ENCODE peak calls at places on chromosome 11, in seven cellular contexts. U is stomach; O is lung; N is naive thymus-derived CD4-positive, alpha-beta T cell; J is coronary artery; M is endodermal cell; Z is ovary. T is an unnamed sample.

GRCh38 chr11:83528877-83529276 is 242.7 kb upstream of the CCDC90B start:
- DNase-seq in J (no peak), O (no peak), M (no peak), Z (no peak), N (no peak), U (no peak), T (no peak)

GRCh38 chr11:73510106-73510505 is 87.8 kb downstream of the FAM168A start:
- DNase-seq in O (no peak), N (no peak), U (no peak), Z (no peak), M (no peak), J (no peak), T (no peak)

GRCh38 chr11:89498845-89499448 is 7.8 kb upstream of the NOX4 start:
- DNase-seq in U (no peak), N (no peak), J (no peak), M (no peak), O (no peak), Z (no peak), T (no peak)

GRCh38 chr11:133957926-133958325 is 1.2 kb upstream of the IGSF9B start:
- DNase-seq in O (peak), U (no peak), J (no peak), M (no peak), Z (no peak), N (no peak), T (peak)

GRCh38 chr11:77127969-77128691 is at the start of gene MYO7A:
- DNase-seq in N (no peak), M (peak), J (peak), O (no peak), U (peak), Z (peak), T (peak)

GRCh38 chr11:47348859-47349258 is 3.6 kb downstream of the MYBPC3 start:
- DNase-seq in J (no peak), U (no peak), N (no peak), Z (no peak), M (no peak), O (no peak), T (no peak)

GRCh38 chr11:2515401-2516275 is 70.8 kb downstream of the KCNQ1 start:
- DNase-seq in J (no peak), M (peak), N (no peak), Z (peak), U (peak), O (no peak), T (peak)

GRCh38 chr11:2665747-2666710 is 33.8 kb downstream of the KCNQ1OT1 start:
- DNase-seq in U (peak), N (no peak), J (peak), O (no peak), Z (no peak), M (peak), T (no peak)

GRCh38 chr11:93577291-93577690 is 34.1 kb upstream of the SMCO4 start:
- DNase-seq in J (no peak), O (no peak), Z (no peak), N (no peak), U (no peak), M (no peak), T (no peak)

GRCh38 chr11:35367491-35367890 is 51.9 kb downstream of the SLC1A2 start:
- DNase-seq in Z (no peak), J (no peak), M (no peak), N (no peak), O (no peak), U (no peak), T (peak)

GRCh38 chr11:134364261-134364660 is 32.5 kb downstream of the GLB1L2 start:
- DNase-seq in M (peak), N (no peak), J (no peak), U (no peak), Z (no peak), O (no peak), T (no peak)

GRCh38 chr11:72808415-72808814 is 5.8 kb upstream of the ATG16L2 start:
- DNase-seq in J (no peak), O (no peak), N (no peak), Z (no peak), M (no peak), U (no peak), T (no peak)

DNA sequence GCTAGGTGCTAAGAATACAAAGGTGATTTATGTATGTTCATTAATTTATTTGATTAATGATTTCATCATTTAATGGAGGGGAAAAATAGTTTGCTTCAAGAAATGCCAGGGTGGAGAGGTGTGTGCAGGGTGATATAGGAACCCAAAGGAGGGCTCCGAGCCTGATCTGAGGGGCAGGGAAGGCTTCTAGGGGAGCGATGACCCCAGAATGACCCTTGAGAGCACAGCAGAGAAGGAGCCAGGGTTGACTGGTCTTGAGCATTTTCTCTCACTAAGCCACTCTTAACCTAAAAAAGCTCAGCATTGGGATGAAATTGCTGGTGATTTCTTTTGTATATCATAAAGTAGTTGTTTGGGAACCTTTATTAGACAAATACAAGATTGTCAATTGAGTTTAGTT is 35.1 kb downstream of the HIPK3 start:
- DNase-seq in M (no peak), N (no peak), O (no peak), Z (no peak), J (no peak), U (no peak), T (no peak)
- H3K27ac ChIP-seq in M (no peak), N (no peak), O (peak), Z (no peak), J (peak), U (no peak), T (peak)

GRCh38 chr11:86579406-86579731 is 93.0 kb downstream of the ME3 start:
- DNase-seq in Z (no peak), J (no peak), M (no peak), O (no peak), N (no peak), U (no peak), T (no peak)
- H3K27ac ChIP-seq in Z (no peak), J (no peak), M (no peak), O (no peak), N (no peak), U (no peak), T (no peak)

DNA sequence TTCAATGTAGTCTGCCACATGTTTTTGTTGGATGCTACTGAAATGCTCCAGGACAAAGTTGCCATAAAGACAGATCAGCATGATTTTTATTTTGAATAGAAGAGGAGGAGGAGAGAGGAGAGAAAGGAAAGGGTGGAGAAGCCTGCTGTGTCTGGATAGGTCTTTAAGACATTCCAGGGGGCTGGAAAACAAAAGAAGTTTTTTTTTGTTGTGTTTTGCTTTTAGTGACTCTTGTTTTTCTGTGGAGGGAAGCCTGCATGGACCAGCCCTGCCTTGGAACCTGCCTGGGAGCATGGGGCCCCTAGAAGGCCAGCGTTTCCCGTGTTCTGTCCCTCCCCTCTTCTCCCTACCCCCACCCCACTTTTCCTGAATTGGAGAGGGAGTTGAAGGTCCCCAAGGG is 2.3 kb downstream of the TSPAN18 start:
- DNase-seq in O (no peak), N (no peak), M (peak), J (no peak), U (no peak), Z (no peak), T (peak)
- H3K27ac ChIP-seq in O (peak), N (no peak), M (peak), J (no peak), U (peak), Z (no peak), T (peak)

GRCh38 chr11:11621881-11622706 is at the start of gene GALNT18:
- DNase-seq in J (peak), M (peak), N (peak), O (peak), U (peak), Z (peak), T (peak)
- H3K27ac ChIP-seq in J (peak), M (no peak), N (no peak), O (peak), U (peak), Z (no peak), T (peak)

GRCh38 chr11:473415-473814 is 23.3 kb downstream of the PTDSS2 start:
- DNase-seq in J (no peak), O (no peak), Z (no peak), N (no peak), M (no peak), U (no peak), T (no peak)

GRCh38 chr11:472816-473215 is 22.7 kb downstream of the PTDSS2 start:
- DNase-seq in J (no peak), Z (no peak), N (no peak), M (no peak), O (no peak), U (no peak), T (peak)

GRCh38 chr11:475941-476340 is 25.9 kb downstream of the PTDSS2 start:
- DNase-seq in J (no peak), U (no peak), M (no peak), O (no peak), Z (no peak), N (no peak), T (no peak)

GRCh38 chr11:474914-475506 is 24.9 kb downstream of the PTDSS2 start:
- DNase-seq in O (no peak), U (no peak), J (no peak), N (no peak), M (no peak), Z (no peak), T (peak)

DNA sequence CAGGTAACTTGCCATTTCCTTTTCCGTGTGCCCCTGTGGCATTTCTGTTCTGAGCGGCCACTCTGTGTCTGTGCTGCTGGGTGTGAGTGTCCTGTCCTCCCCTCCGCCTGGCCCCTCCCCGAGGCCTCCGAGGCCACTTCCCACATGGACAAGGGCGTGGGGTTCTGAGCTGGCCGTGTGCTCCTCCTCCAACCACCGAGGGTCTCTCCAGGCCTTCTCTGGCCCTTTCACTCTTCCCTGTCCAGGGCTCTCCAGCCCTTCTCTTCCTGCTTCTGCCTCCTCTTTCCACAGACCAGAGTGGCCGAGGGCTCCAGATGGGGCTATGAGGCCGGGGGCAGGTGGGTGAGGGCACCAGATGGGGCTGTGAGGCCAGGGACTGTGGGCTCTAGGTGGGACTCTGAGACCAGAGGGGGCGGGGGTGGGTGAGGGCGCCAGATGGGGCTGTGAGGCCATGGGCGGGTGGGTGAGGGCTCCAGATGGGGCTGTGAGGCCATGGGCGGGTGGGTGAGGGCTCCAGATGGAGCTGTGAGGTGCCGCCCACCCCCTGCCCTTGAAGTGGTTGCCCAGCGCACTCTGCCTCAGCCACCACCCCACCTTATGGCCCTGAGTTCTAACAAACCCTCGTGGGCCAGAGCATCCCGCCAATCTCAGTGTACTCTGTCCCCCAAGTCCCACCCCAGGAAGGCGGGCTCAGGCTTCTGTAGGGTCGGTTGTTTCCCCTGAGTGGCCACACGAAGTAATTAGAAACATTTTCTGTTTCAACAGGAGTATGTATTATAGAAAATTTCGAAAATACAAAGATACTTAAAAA is 24.1 kb downstream of the PTDSS2 start:
- DNase-seq in O (no peak), Z (no peak), M (no peak), U (no peak), J (no peak), N (no peak), T (no peak)
- H3K27ac ChIP-seq in O (no peak), Z (no peak), M (no peak), U (no peak), J (no peak), N (no peak), T (no peak)

DNA sequence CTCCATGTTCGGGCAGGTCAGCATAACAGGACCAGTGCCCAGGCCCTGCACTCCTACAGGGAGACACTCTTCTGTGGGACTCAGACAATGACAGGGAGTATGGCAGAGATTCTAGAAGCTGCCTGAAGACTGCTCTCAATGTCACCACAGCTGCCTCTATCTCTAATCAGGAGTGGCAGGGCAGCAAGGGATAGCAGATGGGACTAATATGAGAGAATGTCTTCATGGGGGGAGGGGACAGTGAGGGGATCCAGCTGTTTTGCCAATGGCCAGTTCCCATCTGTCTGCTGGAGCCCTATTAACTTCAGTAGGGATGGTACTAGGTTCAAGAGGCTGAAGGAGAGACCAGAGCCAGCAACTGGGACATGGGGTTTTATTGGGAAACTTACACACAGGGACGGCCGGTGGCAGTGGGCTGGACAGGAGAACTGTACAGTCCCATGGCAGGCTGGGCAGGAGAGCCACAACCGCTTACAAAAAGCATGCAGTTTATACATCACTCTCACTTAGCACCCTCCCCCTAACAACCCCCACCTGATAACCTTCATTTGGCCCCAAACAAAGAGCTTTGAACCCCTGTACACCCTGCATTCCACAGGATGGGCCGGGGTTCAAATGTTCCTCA is 2.5 kb upstream of the CD82 start:
- DNase-seq in N (no peak), U (no peak), J (no peak), M (no peak), Z (no peak), O (no peak), T (no peak)
- H3K27ac ChIP-seq in N (no peak), U (peak), J (no peak), M (no peak), Z (no peak), O (no peak), T (no peak)

DNA sequence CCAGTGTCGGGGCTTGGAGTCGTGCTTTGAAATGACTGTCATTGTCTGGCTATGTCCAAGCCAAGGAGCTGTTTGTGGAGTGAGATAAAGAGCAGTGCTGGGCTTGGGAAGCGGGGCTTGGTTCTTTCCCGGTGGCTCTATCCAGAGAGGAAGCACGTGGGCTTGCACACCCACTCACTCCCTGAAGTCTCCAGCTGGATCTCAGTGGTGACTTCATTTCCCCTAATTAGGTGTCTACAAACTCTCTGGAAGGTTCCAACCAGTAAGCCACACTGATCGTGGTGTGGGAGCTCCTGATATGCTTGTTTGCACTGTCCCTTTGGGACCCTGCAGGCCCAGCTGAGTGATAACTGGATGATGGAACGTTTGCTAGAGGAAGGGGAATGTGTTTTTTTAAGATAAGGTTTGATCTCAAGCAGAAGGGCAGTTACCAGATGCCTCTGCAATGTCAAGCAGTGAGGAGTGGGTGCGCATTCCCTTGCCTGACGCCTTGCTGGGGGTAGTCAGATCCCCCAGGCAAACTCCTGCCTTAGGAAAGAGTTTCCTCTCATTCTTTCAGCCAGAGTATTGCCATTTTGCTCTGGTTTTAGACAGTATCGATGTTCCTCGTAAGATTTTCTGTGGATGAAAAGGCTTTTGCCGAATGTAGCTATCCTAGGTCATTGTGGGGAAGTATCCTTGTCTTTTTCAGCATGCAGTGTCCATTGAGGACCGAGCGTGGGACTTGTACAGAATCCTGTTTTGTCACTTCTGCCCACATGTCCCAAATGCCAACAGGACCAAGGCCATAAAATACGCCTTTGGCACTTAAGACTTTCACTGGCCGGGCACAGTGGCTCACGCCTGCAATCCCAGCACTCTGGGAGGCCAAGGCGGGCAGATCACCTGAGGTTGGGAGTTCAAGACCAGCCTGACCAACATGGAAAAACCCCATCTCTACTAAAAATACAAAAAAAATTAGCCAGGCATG is 90.9 kb downstream of the MICAL2 start:
- DNase-seq in N (no peak), J (peak), O (no peak), Z (no peak), U (no peak), M (no peak), T (no peak)
- H3K27ac ChIP-seq in N (no peak), J (peak), O (peak), Z (peak), U (peak), M (no peak), T (peak)

GRCh38 chr11:625636-626319 is 1.0 kb upstream of the CDHR5 start:
- DNase-seq in Z (no peak), O (no peak), J (no peak), M (peak), U (no peak), N (no peak), T (no peak)

GRCh38 chr11:621838-622237 is 2.9 kb downstream of the CDHR5 start:
- DNase-seq in Z (no peak), U (no peak), M (no peak), N (no peak), O (no peak), J (no peak), T (no peak)

GRCh38 chr11:623349-623869 is 1.3 kb downstream of the CDHR5 start:
- DNase-seq in J (no peak), Z (peak), N (no peak), M (no peak), U (no peak), O (no peak), T (no peak)

GRCh38 chr11:624705-625635 is at the start of gene CDHR5:
- DNase-seq in M (peak), O (no peak), J (no peak), N (no peak), U (no peak), Z (peak), T (no peak)

GRCh38 chr11:623999-624704 is 603 bp downstream of the CDHR5 start:
- DNase-seq in N (no peak), Z (no peak), U (peak), M (peak), J (peak), O (no peak), T (no peak)
- H3K27ac ChIP-seq in N (no peak), Z (no peak), U (no peak), M (no peak), J (no peak), O (no peak), T (no peak)